ENCODE peak calls at places on chromosome 5, in four cellular contexts. T, R, D and K are unnamed samples. For H3K9me3, the result is how much of the 10 kb centered on the place peaks cover.

GRCh38 chr5:158876263-158876942 is 223.3 kb downstream of the EBF1 start:
- DNase-seq in T (no peak), R (peak), D (no peak), K (no peak)

GRCh38 chr5:77937015-77937908 is 161.1 kb upstream of the TBCA start:
- DNase-seq in T (no peak), R (no peak), D (no peak), K (no peak)

GRCh38 chr5:151523335-151523734 is 67.8 kb downstream of the FAT2 start:
- DNase-seq in T (no peak), R (peak), D (peak), K (peak)

GRCh38 chr5:163489055-163489744 is 16.2 kb upstream of the MAT2B start:
- DNase-seq in T (no peak), R (no peak), D (no peak), K (peak)

GRCh38 chr5:6843821-6844220 is 130.6 kb downstream of the TENT4A start:
- DNase-seq in T (no peak), R (no peak), D (no peak), K (no peak)

GRCh38 chr5:119220576-119221197 is 135.1 kb upstream of the TNFAIP8 start:
- DNase-seq in T (no peak), R (peak), D (no peak), K (no peak)

GRCh38 chr5:26791433-26791832 is 247.0 kb downstream of the CDH9 start:
- DNase-seq in T (no peak), R (no peak), D (no peak), K (no peak)

GRCh38 chr5:139884144-139884543 is 88.5 kb downstream of the PSD2 start:
- DNase-seq in T (no peak), R (no peak), D (no peak), K (no peak)

GRCh38 chr5:172107606-172108005 is 80.4 kb downstream of the STK10 start:
- DNase-seq in T (no peak), R (no peak), D (peak), K (peak)

GRCh38 chr5:68246802-68247201 is 31.2 kb downstream of the PIK3R1 start:
- DNase-seq in T (no peak), R (peak), D (no peak), K (no peak)
- H3K9me3 ChIP-seq in T (under half), R (under half), D (under half), K (under half)

DNA sequence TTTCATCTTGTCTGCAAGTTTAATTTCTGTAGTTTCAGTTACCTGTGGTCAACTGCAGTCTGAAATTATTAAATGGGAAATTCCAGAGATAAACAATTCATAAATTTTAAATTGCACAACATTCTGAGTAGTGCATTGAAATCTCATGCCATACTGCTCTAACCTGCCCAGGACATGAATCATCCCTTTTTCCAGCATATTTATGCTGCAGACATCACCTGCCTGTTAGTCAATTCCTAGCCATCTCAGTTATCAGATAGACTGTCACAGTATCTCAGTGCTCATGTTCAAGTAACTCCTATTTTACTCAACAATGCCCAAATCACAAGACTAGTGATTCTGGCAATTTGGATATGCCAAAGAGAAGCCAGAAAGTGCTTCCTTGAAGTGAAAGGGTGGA is 223.0 kb upstream of the GRIA1 start:
- DNase-seq in T (no peak), R (no peak), D (no peak), K (peak)
- H3K9me3 ChIP-seq in T (under half), R (under half), D (under half), K (under half)

DNA sequence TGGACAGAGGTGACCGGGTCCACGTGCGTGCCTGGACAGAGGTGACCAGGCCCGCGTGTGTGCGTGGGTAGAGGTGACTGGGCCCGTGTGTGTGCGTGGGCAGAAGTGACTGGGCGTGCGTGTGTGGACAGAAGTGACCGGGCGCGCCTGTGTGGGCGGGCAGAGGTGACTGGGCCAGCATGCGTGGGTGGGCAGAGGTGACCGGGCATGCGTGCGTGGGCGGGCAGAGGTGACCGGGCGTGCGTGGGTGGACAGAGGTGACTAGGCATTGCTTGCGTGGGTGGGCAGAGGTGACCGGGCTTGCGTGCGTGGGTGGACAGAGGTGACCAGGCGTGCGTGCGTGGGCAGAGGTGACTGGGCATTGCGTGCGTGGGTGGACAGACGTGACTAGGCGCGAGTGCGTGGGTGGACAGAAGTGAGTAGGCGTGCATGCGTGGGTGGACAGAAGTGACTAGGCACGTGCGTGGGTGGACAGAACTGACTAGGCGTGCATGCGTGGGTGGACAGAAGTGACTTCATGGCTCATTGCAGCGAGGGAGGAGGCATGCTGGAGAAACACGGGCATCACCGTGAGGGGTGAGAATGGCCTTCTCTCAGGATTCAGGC is 254.1 kb upstream of the IRX4 start:
- DNase-seq in T (no peak), R (no peak), D (no peak), K (no peak)
- H3K9me3 ChIP-seq in T (under half), R (under half), D (under half), K (under half)

DNA sequence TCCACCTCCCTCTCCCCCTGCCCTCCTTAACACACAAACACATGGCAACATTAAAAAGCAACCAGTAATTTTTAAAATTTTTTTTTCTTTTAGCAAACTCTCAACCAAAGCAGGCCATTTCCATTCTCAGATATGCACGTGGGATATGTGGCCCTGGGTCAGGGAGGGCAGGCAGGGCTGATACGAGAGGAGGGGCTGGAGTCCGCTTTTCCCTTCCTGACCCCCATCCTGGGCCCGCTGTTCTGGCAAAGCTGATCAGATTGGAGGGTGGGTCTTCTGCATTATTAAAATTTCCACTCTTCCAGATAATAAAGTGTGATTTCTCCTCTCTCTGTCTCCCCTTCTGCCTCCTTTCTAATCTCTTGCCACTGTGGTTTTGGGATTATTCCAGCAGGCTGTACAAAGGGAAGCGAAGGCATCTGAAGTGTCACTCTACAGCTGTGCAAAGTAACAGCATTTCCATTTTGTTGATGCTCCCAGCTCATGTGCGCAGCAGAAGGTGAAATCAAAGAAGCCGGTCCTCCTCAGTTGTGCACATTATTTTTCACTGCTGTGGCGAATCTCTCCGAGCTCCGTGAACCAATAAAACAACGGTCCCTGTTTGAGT is 12.0 kb downstream of the IRX1 start:
- DNase-seq in T (no peak), R (no peak), D (no peak), K (no peak)
- H3K9me3 ChIP-seq in T (under half), R (under half), D (under half), K (under half)

DNA sequence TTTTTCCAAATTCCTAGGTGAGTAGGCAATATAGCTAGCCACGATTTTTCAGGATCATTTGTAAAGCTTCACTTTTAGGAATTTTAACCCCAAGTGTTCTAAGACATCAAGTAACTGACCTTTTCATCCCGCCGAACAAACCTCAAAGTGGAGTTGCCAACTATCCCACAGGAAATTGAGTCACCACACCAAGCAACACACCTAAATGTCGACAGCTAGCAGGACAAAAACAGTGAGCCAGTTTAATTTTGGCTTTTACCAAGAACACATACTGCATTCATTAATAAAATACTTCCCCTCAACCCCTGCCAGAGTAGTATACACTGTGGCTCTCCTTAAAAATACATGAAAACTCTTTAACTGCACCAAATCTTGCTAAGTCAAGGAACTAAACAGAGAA is 459.3 kb downstream of the RAB3C start:
- DNase-seq in T (no peak), R (no peak), D (no peak), K (peak)
- H3K9me3 ChIP-seq in T (under half), R (under half), D (under half), K (under half)

GRCh38 chr5:179113143-179113530 is 53.0 kb downstream of the ZNF354C start:
- DNase-seq in T (no peak), R (no peak), D (no peak), K (no peak)

GRCh38 chr5:179115845-179116524 is 55.8 kb downstream of the ZNF354C start:
- DNase-seq in T (no peak), R (no peak), D (no peak), K (no peak)

GRCh38 chr5:179114756-179115155 is 54.6 kb downstream of the ZNF354C start:
- DNase-seq in T (no peak), R (no peak), D (no peak), K (no peak)

GRCh38 chr5:179113945-179114641 is 53.9 kb downstream of the ZNF354C start:
- DNase-seq in T (no peak), R (no peak), D (no peak), K (no peak)

GRCh38 chr5:179115307-179115706 is 55.1 kb downstream of the ZNF354C start:
- DNase-seq in T (no peak), R (no peak), D (no peak), K (no peak)
- H3K9me3 ChIP-seq in T (under half), R (under half), D (under half), K (under half)

DNA sequence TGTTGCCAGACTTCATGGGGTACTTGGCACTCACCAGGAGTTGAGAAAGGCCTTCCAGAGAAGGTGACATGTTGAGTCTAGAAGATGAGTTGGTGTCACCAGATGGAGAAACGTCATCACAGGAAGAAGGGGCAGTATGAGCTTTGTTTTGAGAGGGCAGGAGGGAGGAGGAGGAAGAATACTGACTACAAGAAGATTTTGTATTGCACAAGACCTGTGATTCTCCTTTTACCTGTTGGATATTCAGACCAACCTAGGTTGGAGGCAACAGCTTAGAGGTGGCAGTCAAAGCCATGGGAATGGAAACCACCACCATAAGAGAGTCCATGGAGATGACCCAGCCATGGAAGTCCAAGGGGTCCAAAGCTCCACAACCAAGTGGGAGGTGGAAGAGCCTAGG is 154.2 kb downstream of the TSSK1B start:
- DNase-seq in T (no peak), R (no peak), D (no peak), K (no peak)
- H3K9me3 ChIP-seq in T (under half), R (under half), D (under half), K (under half)

GRCh38 chr5:166436857-166437256 is 1854.6 kb upstream of the WWC1 start:
- DNase-seq in T (no peak), R (no peak), D (no peak), K (peak)
- H3K9me3 ChIP-seq in T (under half), R (under half), D (under half), K (under half)

GRCh38 chr5:143539742-143540141 is 136.3 kb upstream of the NR3C1 start:
- DNase-seq in T (no peak), R (no peak), D (no peak), K (no peak)
- H3K9me3 ChIP-seq in T (under half), R (under half), D (under half), K (under half)

GRCh38 chr5:110073534-110073933 is 383.8 kb downstream of the MAN2A1 start:
- DNase-seq in T (no peak), R (no peak), D (no peak), K (no peak)
- H3K9me3 ChIP-seq in T (under half), R (under half), D (under half), K (under half)